ENCODE peak calls at places on chromosomes 3 and 15, in five cellular contexts. U is HepG2, T is GM12878, V is K562, I is SK-N-SH. P is an unnamed sample.

GRCh38 chr3:145739926-145740325 is 421.1 kb downstream of the PLOD2 start:
- DNase-seq in U (no peak), T (no peak), V (no peak), I (no peak), P (no peak)

GRCh38 chr3:184560992-184561328 is 625 bp upstream of the EPHB3 start:
- DNase-seq in U (no peak), T (no peak), V (no peak), I (no peak), P (no peak)

GRCh38 chr3:11509175-11510000 is 134.3 kb downstream of the VGLL4 start:
- DNase-seq in U (peak; percentile 31), T (no peak), V (peak; percentile 73), I (peak; percentile 81), P (no peak)

GRCh38 chr3:148882288-148882687 is 17.2 kb downstream of the CPA3 start:
- DNase-seq in U (no peak), T (no peak), V (no peak), I (no peak), P (no peak)

GRCh38 chr15:25987638-25988037 is 124.5 kb upstream of the ATP10A start:
- DNase-seq in U (no peak), T (no peak), V (no peak), I (no peak), P (no peak)

GRCh38 chr3:33490641-33491241 is 50.5 kb upstream of the UBP1 start:
- DNase-seq in U (no peak), T (no peak), V (no peak), I (no peak), P (no peak)

GRCh38 chr3:66073464-66074141 is 34.9 kb upstream of the MAGI1 start:
- DNase-seq in U (peak; percentile 88), T (no peak), V (no peak), I (no peak), P (no peak)

GRCh38 chr3:106829206-106829605 is 548.0 kb upstream of the CCDC54 start:
- DNase-seq in U (no peak), T (no peak), V (no peak), I (no peak), P (no peak)

GRCh38 chr3:159266779-159267178 is 464.9 kb downstream of the MFSD1 start:
- DNase-seq in U (peak; percentile 23), T (no peak), V (peak; percentile 69), I (peak; percentile 24), P (peak; percentile 26)

GRCh38 chr15:40776537-40777141 is 6.9 kb downstream of the C15orf62 start:
- DNase-seq in U (no peak), T (no peak), V (no peak), I (no peak), P (no peak)

GRCh38 chr3:32403663-32404062 is 12.0 kb downstream of the CMTM7 start:
- DNase-seq in U (no peak), T (no peak), V (no peak), I (no peak), P (no peak)

GRCh38 chr3:5295191-5295690 is 107.7 kb downstream of the EDEM1 start:
- DNase-seq in U (no peak), T (no peak), V (no peak), I (no peak), P (no peak)

GRCh38 chr3:64732570-64732969 is 44.8 kb upstream of the ADAMTS9 start:
- DNase-seq in U (no peak), T (no peak), V (no peak), I (no peak), P (no peak)

GRCh38 chr3:124467980-124468902 is 262.0 kb upstream of the UMPS start:
- DNase-seq in U (peak; percentile 20), T (no peak), V (peak; percentile 74), I (peak; percentile 78), P (peak; percentile 26)

GRCh38 chr3:12706504-12707253 is 42.8 kb upstream of the RAF1 start:
- DNase-seq in U (peak; percentile 79), T (peak; percentile 45), V (peak; percentile 78), I (peak; percentile 73), P (peak; percentile 78)

GRCh38 chr15:62853114-62853832 is 189.3 kb upstream of the TPM1 start:
- DNase-seq in U (peak; percentile 80), T (no peak), V (no peak), I (no peak), P (no peak)

GRCh38 chr3:143329567-143330164 is 210.1 kb downstream of the CHST2 start:
- DNase-seq in U (peak; percentile 3), T (no peak), V (no peak), I (peak; percentile 8), P (no peak)

GRCh38 chr3:183486472-183486871 is 58.1 kb upstream of the MCF2L2 start:
- DNase-seq in U (no peak), T (no peak), V (no peak), I (no peak), P (no peak)

GRCh38 chr3:157300091-157300490 is 136.6 kb upstream of the PTX3 start:
- DNase-seq in U (no peak), T (no peak), V (no peak), I (no peak), P (no peak)

GRCh38 chr15:90031231-90031791 is 30.2 kb downstream of the ZNF710 start:
- DNase-seq in U (no peak), T (peak; percentile 95), V (no peak), I (no peak), P (no peak)

GRCh38 chr15:79640206-79640605 is 208.1 kb downstream of the MINAR1 start:
- DNase-seq in U (peak; percentile 7), T (no peak), V (no peak), I (no peak), P (peak; percentile 26)

GRCh38 chr15:41494190-41494921 is 682 bp downstream of the ITPKA start:
- DNase-seq in U (peak; percentile 73), T (no peak), V (peak; percentile 82), I (peak; percentile 78), P (no peak)

GRCh38 chr15:43977072-43977884 is 150.5 kb downstream of the WDR76 start:
- DNase-seq in U (peak; percentile 22), T (peak; percentile 63), V (no peak), I (no peak), P (peak; percentile 48)

GRCh38 chr3:167031364-167032049 is 348.6 kb downstream of the ZBBX start:
- DNase-seq in U (no peak), T (no peak), V (no peak), I (no peak), P (no peak)

GRCh38 chr3:57627976-57628375 is 30.8 kb upstream of the ARF4 start:
- DNase-seq in U (no peak), T (no peak), V (no peak), I (no peak), P (no peak)
- TF ChIP-seq RAD21 in U (no peak), T (no peak), V (no peak), I (no peak), P (no peak)

GRCh38 chr3:126781889-126782491 is 78.0 kb downstream of the CHCHD6 start:
- DNase-seq in U (no peak), T (no peak), V (no peak), I (peak; percentile 60), P (no peak)

GRCh38 chr3:126780666-126781065 is 76.6 kb downstream of the CHCHD6 start:
- DNase-seq in U (no peak), T (no peak), V (no peak), I (no peak), P (no peak)

GRCh38 chr3:126781406-126781805 is 77.4 kb downstream of the CHCHD6 start:
- DNase-seq in U (no peak), T (no peak), V (no peak), I (peak; percentile 48), P (no peak)

GRCh38 chr3:126782554-126782953 is 78.5 kb downstream of the CHCHD6 start:
- DNase-seq in U (no peak), T (no peak), V (no peak), I (no peak), P (peak; percentile 78)

GRCh38 chr3:126784254-126784653 is 80.2 kb downstream of the CHCHD6 start:
- DNase-seq in U (no peak), T (no peak), V (no peak), I (no peak), P (no peak)
- TF ChIP-seq ZBTB33 in U (no peak), T (no peak), V (no peak), I (no peak), P (no peak)

GRCh38 chr3:128537091-128537703 is 44.2 kb upstream of the GATA2 start:
- DNase-seq in U (no peak), T (no peak), V (no peak), I (no peak), P (no peak)
- TF ChIP-seq RAD21 in U (no peak), T (no peak), V (no peak), I (no peak), P (no peak)

GRCh38 chr15:98937413-98938104 is 70.0 kb downstream of the PGPEP1L start:
- DNase-seq in U (no peak), T (peak; percentile 44), V (no peak), I (no peak), P (no peak)

GRCh38 chr15:98941595-98942255 is 65.9 kb downstream of the PGPEP1L start:
- DNase-seq in U (no peak), T (no peak), V (no peak), I (no peak), P (no peak)

GRCh38 chr15:98938804-98939203 is 68.8 kb downstream of the PGPEP1L start:
- DNase-seq in U (no peak), T (no peak), V (no peak), I (no peak), P (no peak)

GRCh38 chr15:98939311-98940080 is 68.1 kb downstream of the PGPEP1L start:
- DNase-seq in U (no peak), T (no peak), V (no peak), I (no peak), P (no peak)

DNA sequence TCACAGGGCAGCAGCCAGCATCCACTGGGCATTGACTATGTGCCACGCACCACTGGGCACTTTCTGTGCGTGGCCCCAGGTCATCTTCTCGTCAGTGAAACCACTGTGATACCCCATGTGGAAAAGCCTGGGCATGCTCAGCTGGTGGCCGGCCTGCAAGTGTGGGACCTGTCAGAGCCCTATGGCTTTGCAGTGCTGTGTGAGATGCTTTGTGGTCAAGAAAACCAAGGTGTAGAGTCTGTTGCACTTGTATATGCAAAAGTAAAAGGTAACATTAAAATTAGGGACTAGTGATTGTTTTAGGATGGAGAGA is 69.5 kb downstream of the PGPEP1L start:
- DNase-seq in U (no peak), T (no peak), V (no peak), I (no peak), P (no peak)
- TF ChIP-seq ZBTB33 in U (no peak), T (no peak), V (no peak), I (no peak), P (no peak)

GRCh38 chr3:50580683-50581458 is 11.5 kb downstream of the HEMK1 start:
- DNase-seq in U (no peak), T (no peak), V (no peak), I (no peak), P (no peak)
- TF ChIP-seq RAD21 in U (no peak), T (no peak), V (no peak), I (no peak), P (no peak)

DNA sequence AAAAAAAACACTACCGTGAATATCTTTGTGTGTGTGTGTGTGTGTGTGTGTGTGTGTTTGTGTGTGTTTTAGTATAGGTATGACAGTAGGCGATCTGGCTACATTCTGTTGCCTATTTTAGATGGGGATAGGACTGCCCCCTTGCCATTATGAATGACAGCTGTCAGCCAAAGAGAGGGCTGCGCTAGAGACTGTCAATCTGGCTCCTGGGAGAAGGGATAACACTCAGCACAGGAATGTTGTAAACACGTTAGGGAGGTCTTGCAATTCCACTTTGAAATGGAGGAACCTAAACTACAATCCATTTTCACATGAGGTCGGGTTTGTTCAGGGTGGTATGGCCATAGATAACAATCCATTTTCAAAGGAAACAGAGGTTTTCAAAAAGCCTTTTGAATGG is 14.1 kb upstream of the ETV5 start:
- DNase-seq in U (no peak), T (no peak), V (no peak), I (no peak), P (no peak)
- TF ChIP-seq ZBTB33 in U (no peak), T (no peak), V (no peak), I (no peak), P (no peak)

GRCh38 chr3:50208677-50209344 is 3.7 kb downstream of the SLC38A3 start:
- DNase-seq in U (peak; percentile 93), T (no peak), V (no peak), I (no peak), P (no peak)
- TF ChIP-seq RAD21 in U (no peak), T (no peak), V (no peak), I (no peak), P (no peak)

P was measured in HCT116.